ENCODE peak calls at places on chromosome 7, in ten cellular contexts. One of them, this sample, is unnamed.

GRCh38 chr7:77427996-77428603 is 12.0 kb upstream of the GSAP start:
- DNase-seq in NCI-H226: peak; percentile 30
- DNase-seq in stimulated activated CD4-positive, alpha-beta T cell treated with anti-CD3 and anti-CD28 coated beads, Interleukin-15, amount 100 ng/mL, for 24 hours: peak; percentile 30
- DNase-seq in nephron progenitor cell: peak; percentile 19
- DNase-seq in stimulated activated CD8-positive, alpha-beta memory T cell treated with anti-CD3 and anti-CD28 coated beads, Interleukin-7, amount 100 ng/mL, for 1 hour: no peak
- DNase-seq in heart right ventricle: no peak
- DNase-seq in small intestine: peak; percentile 26
- DNase-seq in fibroblast of lung: peak; percentile 85
- DNase-seq in EH: peak; percentile 89
- DNase-seq in left cardiac atrium: no peak
- DNase-seq in this sample: no peak

GRCh38 chr7:115585015-115585655 is 445.4 kb downstream of the TFEC start:
- DNase-seq in NCI-H226: peak; percentile 15
- DNase-seq in stimulated activated CD4-positive, alpha-beta T cell treated with anti-CD3 and anti-CD28 coated beads, Interleukin-15, amount 100 ng/mL, for 24 hours: no peak
- DNase-seq in nephron progenitor cell: no peak
- DNase-seq in stimulated activated CD8-positive, alpha-beta memory T cell treated with anti-CD3 and anti-CD28 coated beads, Interleukin-7, amount 100 ng/mL, for 1 hour: no peak
- DNase-seq in heart right ventricle: no peak
- DNase-seq in small intestine: no peak
- DNase-seq in fibroblast of lung: peak; percentile 19
- DNase-seq in EH: no peak
- DNase-seq in left cardiac atrium: no peak
- DNase-seq in this sample: no peak

GRCh38 chr7:12638851-12639467 is 48.5 kb upstream of the ARL4A start:
- DNase-seq in NCI-H226: peak; percentile 38
- DNase-seq in stimulated activated CD4-positive, alpha-beta T cell treated with anti-CD3 and anti-CD28 coated beads, Interleukin-15, amount 100 ng/mL, for 24 hours: no peak
- DNase-seq in nephron progenitor cell: no peak
- DNase-seq in stimulated activated CD8-positive, alpha-beta memory T cell treated with anti-CD3 and anti-CD28 coated beads, Interleukin-7, amount 100 ng/mL, for 1 hour: no peak
- DNase-seq in heart right ventricle: no peak
- DNase-seq in small intestine: peak; percentile 45
- DNase-seq in fibroblast of lung: peak; percentile 33
- DNase-seq in EH: peak; percentile 49
- DNase-seq in left cardiac atrium: no peak
- DNase-seq in this sample: peak; percentile 9

GRCh38 chr7:116180302-116180701 is 30.0 kb upstream of the TES start:
- DNase-seq in NCI-H226: peak; percentile 51
- DNase-seq in stimulated activated CD4-positive, alpha-beta T cell treated with anti-CD3 and anti-CD28 coated beads, Interleukin-15, amount 100 ng/mL, for 24 hours: no peak
- DNase-seq in nephron progenitor cell: peak; percentile 12
- DNase-seq in stimulated activated CD8-positive, alpha-beta memory T cell treated with anti-CD3 and anti-CD28 coated beads, Interleukin-7, amount 100 ng/mL, for 1 hour: no peak
- DNase-seq in heart right ventricle: no peak
- DNase-seq in small intestine: peak; percentile 72
- DNase-seq in fibroblast of lung: peak; percentile 51
- DNase-seq in EH: peak; percentile 67
- DNase-seq in left cardiac atrium: no peak
- DNase-seq in this sample: peak; percentile 76

GRCh38 chr7:102193806-102194205 is 92.9 kb upstream of the SH2B2 start:
- DNase-seq in NCI-H226: no peak
- DNase-seq in stimulated activated CD4-positive, alpha-beta T cell treated with anti-CD3 and anti-CD28 coated beads, Interleukin-15, amount 100 ng/mL, for 24 hours: no peak
- DNase-seq in nephron progenitor cell: no peak
- DNase-seq in stimulated activated CD8-positive, alpha-beta memory T cell treated with anti-CD3 and anti-CD28 coated beads, Interleukin-7, amount 100 ng/mL, for 1 hour: no peak
- DNase-seq in heart right ventricle: no peak
- DNase-seq in small intestine: no peak
- DNase-seq in fibroblast of lung: peak; percentile 33
- DNase-seq in EH: peak; percentile 48
- DNase-seq in left cardiac atrium: no peak
- DNase-seq in this sample: no peak

GRCh38 chr7:132430466-132430862 is 145.8 kb downstream of the PLXNA4 start:
- DNase-seq in NCI-H226: no peak
- DNase-seq in stimulated activated CD4-positive, alpha-beta T cell treated with anti-CD3 and anti-CD28 coated beads, Interleukin-15, amount 100 ng/mL, for 24 hours: no peak
- DNase-seq in nephron progenitor cell: no peak
- DNase-seq in stimulated activated CD8-positive, alpha-beta memory T cell treated with anti-CD3 and anti-CD28 coated beads, Interleukin-7, amount 100 ng/mL, for 1 hour: no peak
- DNase-seq in heart right ventricle: no peak
- DNase-seq in small intestine: no peak
- DNase-seq in fibroblast of lung: peak; percentile 64
- DNase-seq in EH: no peak
- DNase-seq in left cardiac atrium: no peak
- DNase-seq in this sample: no peak

GRCh38 chr7:41146423-41146822 is 556.5 kb downstream of the INHBA start:
- DNase-seq in NCI-H226: no peak
- DNase-seq in stimulated activated CD4-positive, alpha-beta T cell treated with anti-CD3 and anti-CD28 coated beads, Interleukin-15, amount 100 ng/mL, for 24 hours: no peak
- DNase-seq in nephron progenitor cell: no peak
- DNase-seq in stimulated activated CD8-positive, alpha-beta memory T cell treated with anti-CD3 and anti-CD28 coated beads, Interleukin-7, amount 100 ng/mL, for 1 hour: no peak
- DNase-seq in heart right ventricle: no peak
- DNase-seq in small intestine: no peak
- DNase-seq in fibroblast of lung: no peak
- DNase-seq in EH: no peak
- DNase-seq in left cardiac atrium: no peak
- DNase-seq in this sample: no peak

GRCh38 chr7:32243891-32244290 is 173.7 kb upstream of the PDE1C start:
- DNase-seq in NCI-H226: no peak
- DNase-seq in stimulated activated CD4-positive, alpha-beta T cell treated with anti-CD3 and anti-CD28 coated beads, Interleukin-15, amount 100 ng/mL, for 24 hours: no peak
- DNase-seq in nephron progenitor cell: no peak
- DNase-seq in stimulated activated CD8-positive, alpha-beta memory T cell treated with anti-CD3 and anti-CD28 coated beads, Interleukin-7, amount 100 ng/mL, for 1 hour: no peak
- DNase-seq in heart right ventricle: no peak
- DNase-seq in small intestine: no peak
- DNase-seq in fibroblast of lung: no peak
- DNase-seq in EH: no peak
- DNase-seq in left cardiac atrium: no peak
- DNase-seq in this sample: no peak

GRCh38 chr7:50321678-50322077 is 17.2 kb downstream of the IKZF1 start:
- DNase-seq in NCI-H226: no peak
- DNase-seq in stimulated activated CD4-positive, alpha-beta T cell treated with anti-CD3 and anti-CD28 coated beads, Interleukin-15, amount 100 ng/mL, for 24 hours: no peak
- DNase-seq in nephron progenitor cell: no peak
- DNase-seq in stimulated activated CD8-positive, alpha-beta memory T cell treated with anti-CD3 and anti-CD28 coated beads, Interleukin-7, amount 100 ng/mL, for 1 hour: no peak
- DNase-seq in heart right ventricle: no peak
- DNase-seq in small intestine: no peak
- DNase-seq in fibroblast of lung: no peak
- DNase-seq in EH: no peak
- DNase-seq in left cardiac atrium: no peak
- DNase-seq in this sample: no peak

GRCh38 chr7:82044497-82045080 is 274.7 kb upstream of the HGF start:
- DNase-seq in NCI-H226: peak; percentile 7
- DNase-seq in stimulated activated CD4-positive, alpha-beta T cell treated with anti-CD3 and anti-CD28 coated beads, Interleukin-15, amount 100 ng/mL, for 24 hours: peak; percentile 7
- DNase-seq in nephron progenitor cell: peak; percentile 30
- DNase-seq in stimulated activated CD8-positive, alpha-beta memory T cell treated with anti-CD3 and anti-CD28 coated beads, Interleukin-7, amount 100 ng/mL, for 1 hour: no peak
- DNase-seq in heart right ventricle: no peak
- DNase-seq in small intestine: peak; percentile 47
- DNase-seq in fibroblast of lung: peak; percentile 41
- DNase-seq in EH: peak; percentile 63
- DNase-seq in left cardiac atrium: no peak
- DNase-seq in this sample: peak; percentile 6

This sample was measured in GM20000.